ENCODE peak calls at places on chromosomes 5 and 9, in eight cellular contexts. One of them, this sample, is unnamed.

GRCh38 chr9:88998911-88999310 is 7.6 kb downstream of the S1PR3 start:
- DNase-seq in IMR-90: no peak
- DNase-seq in pancreas: peak; percentile 65
- DNase-seq in iris pigment epithelial cell: peak; percentile 62
- DNase-seq in HL-60: no peak
- DNase-seq in SW480: no peak
- DNase-seq in activated T-helper 9 cell treated with anti-CD3 and anti-CD28 coated beads, Interleukin-2, amount 50 U/mL, for 16 hours: no peak
- DNase-seq in Kasumi-1: no peak
- DNase-seq in this sample: no peak

GRCh38 chr5:173020154-173020581 is 36.0 kb upstream of the CREBRF start:
- DNase-seq in IMR-90: no peak
- DNase-seq in pancreas: no peak
- DNase-seq in iris pigment epithelial cell: no peak
- DNase-seq in HL-60: no peak
- DNase-seq in SW480: no peak
- DNase-seq in activated T-helper 9 cell treated with anti-CD3 and anti-CD28 coated beads, Interleukin-2, amount 50 U/mL, for 16 hours: no peak
- DNase-seq in Kasumi-1: no peak
- DNase-seq in this sample: peak; percentile 89

GRCh38 chr5:55407059-55407684 is 99.4 kb downstream of the MTREX start:
- DNase-seq in IMR-90: peak; percentile 64
- DNase-seq in pancreas: peak; percentile 26
- DNase-seq in iris pigment epithelial cell: peak; percentile 65
- DNase-seq in HL-60: peak; percentile 1
- DNase-seq in SW480: peak; percentile 17
- DNase-seq in activated T-helper 9 cell treated with anti-CD3 and anti-CD28 coated beads, Interleukin-2, amount 50 U/mL, for 16 hours: no peak
- DNase-seq in Kasumi-1: peak; percentile 12
- DNase-seq in this sample: peak; percentile 39

GRCh38 chr9:69141851-69142250 is 32.2 kb upstream of the TJP2 start:
- DNase-seq in IMR-90: no peak
- DNase-seq in pancreas: no peak
- DNase-seq in iris pigment epithelial cell: no peak
- DNase-seq in HL-60: no peak
- DNase-seq in SW480: no peak
- DNase-seq in activated T-helper 9 cell treated with anti-CD3 and anti-CD28 coated beads, Interleukin-2, amount 50 U/mL, for 16 hours: no peak
- DNase-seq in Kasumi-1: no peak
- DNase-seq in this sample: no peak

GRCh38 chr9:17519761-17520160 is 59.1 kb upstream of the SH3GL2 start:
- DNase-seq in IMR-90: peak; percentile 38
- DNase-seq in pancreas: no peak
- DNase-seq in iris pigment epithelial cell: peak; percentile 25
- DNase-seq in HL-60: no peak
- DNase-seq in SW480: no peak
- DNase-seq in activated T-helper 9 cell treated with anti-CD3 and anti-CD28 coated beads, Interleukin-2, amount 50 U/mL, for 16 hours: no peak
- DNase-seq in Kasumi-1: no peak
- DNase-seq in this sample: peak; percentile 43

GRCh38 chr9:89428901-89429890 is 68.7 kb downstream of the SEMA4D start:
- DNase-seq in IMR-90: no peak
- DNase-seq in pancreas: no peak
- DNase-seq in iris pigment epithelial cell: no peak
- DNase-seq in HL-60: no peak
- DNase-seq in SW480: no peak
- DNase-seq in activated T-helper 9 cell treated with anti-CD3 and anti-CD28 coated beads, Interleukin-2, amount 50 U/mL, for 16 hours: no peak
- DNase-seq in Kasumi-1: peak; percentile 8
- DNase-seq in this sample: peak; percentile 49

GRCh38 chr5:148474025-148474511 is 90.3 kb downstream of the FBXO38 start:
- DNase-seq in IMR-90: peak; percentile 16
- DNase-seq in pancreas: peak; percentile 13
- DNase-seq in iris pigment epithelial cell: peak; percentile 22
- DNase-seq in HL-60: no peak
- DNase-seq in SW480: no peak
- DNase-seq in activated T-helper 9 cell treated with anti-CD3 and anti-CD28 coated beads, Interleukin-2, amount 50 U/mL, for 16 hours: no peak
- DNase-seq in Kasumi-1: no peak
- DNase-seq in this sample: peak; percentile 8

GRCh38 chr5:177195307-177195952 is 61.9 kb downstream of the NSD1 start:
- DNase-seq in IMR-90: peak; percentile 11
- DNase-seq in pancreas: no peak
- DNase-seq in iris pigment epithelial cell: peak; percentile 52
- DNase-seq in HL-60: no peak
- DNase-seq in SW480: no peak
- DNase-seq in activated T-helper 9 cell treated with anti-CD3 and anti-CD28 coated beads, Interleukin-2, amount 50 U/mL, for 16 hours: no peak
- DNase-seq in Kasumi-1: no peak
- DNase-seq in this sample: no peak

GRCh38 chr9:91697201-91697600 is 252.8 kb downstream of the ROR2 start:
- DNase-seq in IMR-90: no peak
- DNase-seq in pancreas: no peak
- DNase-seq in iris pigment epithelial cell: no peak
- DNase-seq in HL-60: no peak
- DNase-seq in SW480: no peak
- DNase-seq in activated T-helper 9 cell treated with anti-CD3 and anti-CD28 coated beads, Interleukin-2, amount 50 U/mL, for 16 hours: no peak
- DNase-seq in Kasumi-1: no peak
- DNase-seq in this sample: no peak

This sample was measured in OCI-M1.